ENCODE peak calls at places on chromosomes 4 and X, in ten cellular contexts. R, K, I, P, U, M, J, H, Y and F are unnamed samples.

GRCh38 chrX:152843852-152844251 is 13.0 kb downstream of the NSDHL start:
- DNase-seq in R (no peak), K (no peak), I (no peak), P (no peak), U (no peak), M (no peak), J (no peak), H (no peak), Y (no peak), F (no peak)

GRCh38 chr4:184401397-184402171 is 72.8 kb downstream of the IRF2 start:
- DNase-seq in R (no peak), K (no peak), I (no peak), P (no peak), U (no peak), M (no peak), J (no peak), H (no peak), Y (no peak), F (peak)

GRCh38 chr4:70705146-70705855 is 16.5 kb upstream of the RUFY3 start:
- DNase-seq in R (peak), K (peak), I (no peak), P (peak), U (peak), M (peak), J (peak), H (peak), Y (peak), F (peak)

GRCh38 chr4:84279678-84280077 is 219.4 kb downstream of the NKX6-1 start:
- DNase-seq in R (no peak), K (no peak), I (no peak), P (no peak), U (peak), M (no peak), J (no peak), H (no peak), Y (no peak), F (no peak)

GRCh38 chr4:141158219-141158618 is 24.9 kb upstream of the RNF150 start:
- DNase-seq in R (no peak), K (no peak), I (peak), P (no peak), U (peak), M (no peak), J (no peak), H (no peak), Y (peak), F (no peak)

GRCh38 chr4:4408576-4409335 is 21.9 kb downstream of the NSG1 start:
- DNase-seq in R (no peak), K (no peak), I (no peak), P (no peak), U (no peak), M (peak), J (peak), H (no peak), Y (no peak), F (no peak)

GRCh38 chr4:10730590-10730989 is 46.0 kb upstream of the CLNK start:
- DNase-seq in R (no peak), K (no peak), I (no peak), P (no peak), U (no peak), M (no peak), J (no peak), H (no peak), Y (no peak), F (no peak)

GRCh38 chr4:156293657-156294297 is 340.1 kb upstream of the CTSO start:
- DNase-seq in R (no peak), K (no peak), I (peak), P (no peak), U (peak), M (no peak), J (no peak), H (no peak), Y (peak), F (no peak)

GRCh38 chr4:24053906-24054305 is 164.1 kb upstream of the PPARGC1A start:
- DNase-seq in R (no peak), K (no peak), I (no peak), P (no peak), U (no peak), M (no peak), J (no peak), H (no peak), Y (no peak), F (no peak)

GRCh38 chr4:35167385-35167784 is 1076.9 kb downstream of the ARAP2 start:
- DNase-seq in R (no peak), K (no peak), I (no peak), P (no peak), U (no peak), M (no peak), J (no peak), H (no peak), Y (no peak), F (no peak)

GRCh38 chr4:78002260-78002659 is 54.9 kb upstream of the FRAS1 start:
- DNase-seq in R (no peak), K (no peak), I (no peak), P (no peak), U (no peak), M (no peak), J (no peak), H (no peak), Y (no peak), F (no peak)

GRCh38 chrX:152869972-152870371 is 27.9 kb upstream of the ZNF185 start:
- DNase-seq in R (no peak), K (no peak), I (no peak), P (no peak), U (no peak), M (no peak), J (no peak), H (no peak), Y (no peak), F (peak)

GRCh38 chr4:7970031-7970946 is 30.6 kb upstream of the AFAP1 start:
- DNase-seq in R (no peak), K (no peak), I (no peak), P (no peak), U (peak), M (peak), J (peak), H (no peak), Y (peak), F (no peak)

GRCh38 chr4:87530868-87531267 is 1.7 kb upstream of the SPARCL1 start:
- DNase-seq in R (no peak), K (no peak), I (no peak), P (peak), U (peak), M (no peak), J (no peak), H (no peak), Y (no peak), F (no peak)

GRCh38 chr4:100511906-100512305 is 5.9 kb downstream of the EMCN start:
- DNase-seq in R (no peak), K (no peak), I (no peak), P (no peak), U (no peak), M (no peak), J (no peak), H (no peak), Y (no peak), F (no peak)

GRCh38 chrX:134246282-134246681 is 9.3 kb downstream of the CCDC160 start:
- DNase-seq in R (no peak), K (peak), I (no peak), P (no peak), U (peak), M (no peak), J (no peak), H (peak), Y (no peak), F (peak)